ENCODE peak calls at places on chromosome 9, in six cellular contexts. One of them, this sample, is unnamed.

GRCh38 chr9:90499741-90500140 is 142.9 kb downstream of the DIRAS2 start:
- DNase-seq in brain microvascular endothelial cell: no peak
- DNase-seq in sigmoid colon: no peak
- DNase-seq in MCF 10A: no peak
- DNase-seq in glutamatergic neuron: no peak
- DNase-seq in endothelial cell: no peak
- DNase-seq in this sample: no peak

GRCh38 chr9:114336699-114337395 is 7.2 kb downstream of the ORM2 start:
- DNase-seq in brain microvascular endothelial cell: no peak
- DNase-seq in sigmoid colon: no peak
- DNase-seq in MCF 10A: no peak
- DNase-seq in glutamatergic neuron: no peak
- DNase-seq in endothelial cell: no peak
- DNase-seq in this sample: no peak

GRCh38 chr9:3746296-3747275 is 220.8 kb upstream of the RFX3 start:
- DNase-seq in brain microvascular endothelial cell: peak
- DNase-seq in sigmoid colon: no peak
- DNase-seq in MCF 10A: peak
- DNase-seq in glutamatergic neuron: no peak
- DNase-seq in endothelial cell: no peak
- DNase-seq in this sample: no peak

GRCh38 chr9:123027517-123027916 is 6.0 kb upstream of the GPR21 start:
- DNase-seq in brain microvascular endothelial cell: no peak
- DNase-seq in sigmoid colon: no peak
- DNase-seq in MCF 10A: no peak
- DNase-seq in glutamatergic neuron: no peak
- DNase-seq in endothelial cell: no peak
- DNase-seq in this sample: no peak

GRCh38 chr9:110952018-110952864 is 86.0 kb downstream of the LPAR1 start:
- DNase-seq in brain microvascular endothelial cell: no peak
- DNase-seq in sigmoid colon: no peak
- DNase-seq in MCF 10A: no peak
- DNase-seq in glutamatergic neuron: no peak
- DNase-seq in endothelial cell: no peak
- DNase-seq in this sample: no peak

GRCh38 chr9:134333234-134333873 is 7.1 kb downstream of the RXRA start:
- DNase-seq in brain microvascular endothelial cell: no peak
- DNase-seq in sigmoid colon: no peak
- DNase-seq in MCF 10A: no peak
- DNase-seq in glutamatergic neuron: peak
- DNase-seq in endothelial cell: no peak
- DNase-seq in this sample: peak

GRCh38 chr9:126631254-126631653 is 17.5 kb downstream of the LMX1B start:
- DNase-seq in brain microvascular endothelial cell: no peak
- DNase-seq in sigmoid colon: no peak
- DNase-seq in MCF 10A: peak
- DNase-seq in glutamatergic neuron: no peak
- DNase-seq in endothelial cell: no peak
- DNase-seq in this sample: peak

GRCh38 chr9:123176230-123176629 is 92.2 kb downstream of the STRBP start:
- DNase-seq in brain microvascular endothelial cell: no peak
- DNase-seq in sigmoid colon: no peak
- DNase-seq in MCF 10A: peak
- DNase-seq in glutamatergic neuron: no peak
- DNase-seq in endothelial cell: no peak
- DNase-seq in this sample: no peak

GRCh38 chr9:136403538-136403914 is 3.6 kb upstream of the SNAPC4 start:
- DNase-seq in brain microvascular endothelial cell: no peak
- DNase-seq in sigmoid colon: no peak
- DNase-seq in MCF 10A: no peak
- DNase-seq in glutamatergic neuron: no peak
- DNase-seq in endothelial cell: no peak
- DNase-seq in this sample: no peak

GRCh38 chr9:8382777-8383527 is 583.4 kb upstream of the DMAC1 start:
- DNase-seq in brain microvascular endothelial cell: no peak
- DNase-seq in sigmoid colon: no peak
- DNase-seq in MCF 10A: no peak
- DNase-seq in glutamatergic neuron: no peak
- DNase-seq in endothelial cell: no peak
- DNase-seq in this sample: no peak

GRCh38 chr9:132409828-132410528 is at the start of gene CFAP77:
- DNase-seq in brain microvascular endothelial cell: peak
- DNase-seq in sigmoid colon: peak
- DNase-seq in MCF 10A: peak
- DNase-seq in glutamatergic neuron: peak
- DNase-seq in endothelial cell: peak
- DNase-seq in this sample: peak

GRCh38 chr9:95085036-95085770 is 232.3 kb downstream of the FANCC start:
- DNase-seq in brain microvascular endothelial cell: no peak
- DNase-seq in sigmoid colon: peak
- DNase-seq in MCF 10A: no peak
- DNase-seq in glutamatergic neuron: no peak
- DNase-seq in endothelial cell: no peak
- DNase-seq in this sample: no peak
- TF ChIP-seq CTCF in brain microvascular endothelial cell: no peak
- TF ChIP-seq CTCF in sigmoid colon: no peak
- TF ChIP-seq CTCF in MCF 10A: no peak
- TF ChIP-seq CTCF in glutamatergic neuron: no peak
- TF ChIP-seq CTCF in endothelial cell: no peak
- TF ChIP-seq CTCF in this sample: no peak

GRCh38 chr9:16579872-16580432 is 290.5 kb downstream of the BNC2 start:
- DNase-seq in brain microvascular endothelial cell: no peak
- DNase-seq in sigmoid colon: no peak
- DNase-seq in MCF 10A: no peak
- DNase-seq in glutamatergic neuron: no peak
- DNase-seq in endothelial cell: no peak
- DNase-seq in this sample: no peak

GRCh38 chr9:16571127-16571848 is 299.2 kb downstream of the BNC2 start:
- DNase-seq in brain microvascular endothelial cell: no peak
- DNase-seq in sigmoid colon: no peak
- DNase-seq in MCF 10A: no peak
- DNase-seq in glutamatergic neuron: no peak
- DNase-seq in endothelial cell: no peak
- DNase-seq in this sample: no peak

GRCh38 chr9:16575878-16576245 is 294.6 kb downstream of the BNC2 start:
- DNase-seq in brain microvascular endothelial cell: no peak
- DNase-seq in sigmoid colon: no peak
- DNase-seq in MCF 10A: no peak
- DNase-seq in glutamatergic neuron: no peak
- DNase-seq in endothelial cell: no peak
- DNase-seq in this sample: no peak

GRCh38 chr9:16572005-16572727 is 298.3 kb downstream of the BNC2 start:
- DNase-seq in brain microvascular endothelial cell: no peak
- DNase-seq in sigmoid colon: no peak
- DNase-seq in MCF 10A: no peak
- DNase-seq in glutamatergic neuron: no peak
- DNase-seq in endothelial cell: no peak
- DNase-seq in this sample: no peak

DNA sequence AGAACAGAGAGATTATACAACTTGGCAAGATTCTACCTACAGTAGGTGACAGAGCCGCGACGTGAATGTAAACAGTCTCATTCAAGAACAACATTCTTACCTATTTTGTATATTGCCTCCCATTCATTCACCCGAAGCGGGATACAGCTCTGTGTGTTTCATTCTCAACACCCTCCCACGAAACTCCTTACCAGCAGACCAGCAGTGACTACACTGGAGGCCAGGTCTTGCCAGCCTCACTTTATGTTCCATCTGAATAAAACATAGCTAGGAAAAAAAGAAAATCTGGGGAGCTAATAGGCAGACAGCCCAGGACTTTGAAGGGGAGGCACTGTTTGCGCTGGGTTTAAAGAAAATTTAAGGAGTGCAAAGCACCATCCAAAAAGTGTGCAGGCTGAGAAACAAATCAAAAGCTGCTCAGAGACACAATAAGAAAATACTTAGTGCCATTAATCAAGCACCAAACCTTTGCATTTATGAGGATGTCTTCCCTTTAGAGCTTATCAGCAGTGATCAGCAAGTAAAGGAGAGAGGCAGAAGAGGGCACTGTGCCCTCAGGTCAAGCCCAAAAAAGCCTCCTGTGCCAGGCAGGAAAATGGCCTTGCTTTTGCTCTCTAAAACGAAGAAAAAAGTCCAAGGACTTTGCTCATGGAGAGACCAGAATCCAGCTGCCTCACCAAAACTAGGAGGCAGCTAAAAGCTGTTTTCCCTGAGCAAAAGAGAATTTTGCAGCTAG is 295.2 kb downstream of the BNC2 start:
- DNase-seq in brain microvascular endothelial cell: no peak
- DNase-seq in sigmoid colon: no peak
- DNase-seq in MCF 10A: peak
- DNase-seq in glutamatergic neuron: no peak
- DNase-seq in endothelial cell: no peak
- DNase-seq in this sample: no peak
- TF ChIP-seq CTCF in brain microvascular endothelial cell: peak
- TF ChIP-seq CTCF in sigmoid colon: no peak
- TF ChIP-seq CTCF in MCF 10A: no peak
- TF ChIP-seq CTCF in glutamatergic neuron: no peak
- TF ChIP-seq CTCF in endothelial cell: no peak
- TF ChIP-seq CTCF in this sample: no peak

GRCh38 chr9:100427366-100428263 is 672 bp downstream of the MSANTD3 start:
- DNase-seq in brain microvascular endothelial cell: peak
- DNase-seq in sigmoid colon: peak
- DNase-seq in MCF 10A: peak
- DNase-seq in glutamatergic neuron: peak
- DNase-seq in endothelial cell: peak
- DNase-seq in this sample: peak
- TF ChIP-seq CTCF in brain microvascular endothelial cell: no peak
- TF ChIP-seq CTCF in sigmoid colon: no peak
- TF ChIP-seq CTCF in MCF 10A: no peak
- TF ChIP-seq CTCF in glutamatergic neuron: no peak
- TF ChIP-seq CTCF in endothelial cell: no peak
- TF ChIP-seq CTCF in this sample: no peak

GRCh38 chr9:128992995-128993394 is 35.1 kb downstream of the SH3GLB2 start:
- DNase-seq in brain microvascular endothelial cell: no peak
- DNase-seq in sigmoid colon: no peak
- DNase-seq in MCF 10A: no peak
- DNase-seq in glutamatergic neuron: peak
- DNase-seq in endothelial cell: no peak
- DNase-seq in this sample: no peak
- TF ChIP-seq CTCF in brain microvascular endothelial cell: peak
- TF ChIP-seq CTCF in sigmoid colon: no peak
- TF ChIP-seq CTCF in MCF 10A: peak
- TF ChIP-seq CTCF in glutamatergic neuron: peak
- TF ChIP-seq CTCF in endothelial cell: no peak
- TF ChIP-seq CTCF in this sample: no peak

GRCh38 chr9:85508616-85509015 is 233.1 kb downstream of the AGTPBP1 start:
- DNase-seq in brain microvascular endothelial cell: no peak
- DNase-seq in sigmoid colon: no peak
- DNase-seq in MCF 10A: peak
- DNase-seq in glutamatergic neuron: no peak
- DNase-seq in endothelial cell: no peak
- DNase-seq in this sample: no peak
- TF ChIP-seq CTCF in brain microvascular endothelial cell: peak
- TF ChIP-seq CTCF in sigmoid colon: no peak
- TF ChIP-seq CTCF in MCF 10A: no peak
- TF ChIP-seq CTCF in glutamatergic neuron: no peak
- TF ChIP-seq CTCF in endothelial cell: no peak
- TF ChIP-seq CTCF in this sample: no peak

GRCh38 chr9:22146604-22147003 is 137.5 kb upstream of the CDKN2B start:
- DNase-seq in brain microvascular endothelial cell: no peak
- DNase-seq in sigmoid colon: no peak
- DNase-seq in MCF 10A: no peak
- DNase-seq in glutamatergic neuron: no peak
- DNase-seq in endothelial cell: no peak
- DNase-seq in this sample: no peak
- TF ChIP-seq CTCF in brain microvascular endothelial cell: no peak
- TF ChIP-seq CTCF in sigmoid colon: no peak
- TF ChIP-seq CTCF in MCF 10A: no peak
- TF ChIP-seq CTCF in glutamatergic neuron: no peak
- TF ChIP-seq CTCF in endothelial cell: no peak
- TF ChIP-seq CTCF in this sample: no peak

DNA sequence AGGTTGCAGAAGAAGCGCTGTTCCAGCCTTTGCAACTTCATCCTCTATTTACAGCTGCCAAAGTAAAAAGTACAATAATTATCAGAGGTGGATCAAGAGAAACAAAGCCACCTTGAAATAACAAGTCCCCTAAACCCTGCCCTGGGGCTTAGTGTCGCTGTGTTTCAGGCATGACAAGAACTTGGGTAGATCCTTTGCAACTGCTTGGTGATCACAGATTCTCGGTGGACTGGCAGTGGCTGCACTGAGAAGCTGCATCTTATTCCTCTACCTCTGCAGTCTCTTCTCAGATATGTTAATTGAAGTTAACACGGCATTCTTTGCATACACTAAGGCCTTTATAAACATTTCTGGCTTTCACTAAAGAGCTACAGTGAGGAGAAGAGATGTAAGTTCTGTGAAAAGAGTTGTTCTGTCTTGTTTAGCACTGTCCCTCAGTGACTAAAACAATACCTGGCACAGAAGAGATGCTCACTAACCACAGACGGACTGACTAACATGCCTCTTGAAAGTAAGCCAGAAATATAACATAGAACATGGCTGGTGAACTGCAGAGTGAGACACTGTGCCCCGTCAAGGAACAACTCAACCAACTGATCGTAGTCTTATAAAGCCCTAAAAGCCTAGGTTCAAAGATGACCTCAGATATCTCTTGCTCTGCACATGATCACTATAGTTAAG is 144.2 kb downstream of the MLLT3 start:
- DNase-seq in brain microvascular endothelial cell: peak
- DNase-seq in sigmoid colon: no peak
- DNase-seq in MCF 10A: peak
- DNase-seq in glutamatergic neuron: no peak
- DNase-seq in endothelial cell: no peak
- DNase-seq in this sample: no peak
- TF ChIP-seq CTCF in brain microvascular endothelial cell: no peak
- TF ChIP-seq CTCF in sigmoid colon: no peak
- TF ChIP-seq CTCF in MCF 10A: no peak
- TF ChIP-seq CTCF in glutamatergic neuron: no peak
- TF ChIP-seq CTCF in endothelial cell: no peak
- TF ChIP-seq CTCF in this sample: no peak

DNA sequence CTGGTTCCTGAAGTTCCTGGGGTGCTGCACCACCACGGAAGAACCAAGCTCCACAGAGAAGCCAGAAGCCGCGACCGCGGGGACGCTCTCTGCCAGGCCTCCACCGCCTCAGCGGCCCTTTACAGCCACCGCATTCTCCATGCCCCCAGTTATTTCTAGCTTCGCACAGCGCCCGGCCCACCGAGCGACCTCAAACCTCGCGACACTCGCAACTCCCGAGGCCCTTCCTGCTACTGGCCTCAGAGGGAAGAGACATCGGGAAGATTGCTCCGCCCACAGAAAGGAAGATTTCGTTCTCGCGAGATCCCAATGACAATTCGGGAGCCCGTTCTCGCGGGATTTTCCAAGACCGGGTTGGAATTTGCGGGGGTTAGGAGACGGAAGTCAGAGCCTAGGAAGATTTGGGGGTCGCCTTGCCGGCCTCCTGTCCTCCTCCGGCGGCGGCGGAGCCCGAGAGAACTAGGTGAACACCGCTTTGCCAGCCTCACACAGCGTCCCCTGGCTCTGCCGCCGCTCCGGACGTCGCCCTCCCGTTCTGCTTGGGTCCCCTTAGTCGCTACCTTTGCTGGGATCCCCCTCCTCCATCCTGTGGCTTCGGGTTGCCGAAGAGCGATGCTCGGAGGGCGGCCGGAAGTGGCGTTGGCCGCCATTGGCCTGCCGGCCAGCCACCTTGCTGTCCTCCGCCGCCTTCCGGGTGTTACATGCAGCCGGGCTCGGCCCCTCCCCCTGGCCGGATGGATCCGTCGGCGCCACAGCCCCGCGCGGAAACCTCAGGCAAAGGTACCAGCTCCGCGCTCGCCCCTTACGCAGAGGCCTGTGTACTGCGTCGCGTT is at the start of gene ERCC6L2:
- DNase-seq in brain microvascular endothelial cell: peak
- DNase-seq in sigmoid colon: peak
- DNase-seq in MCF 10A: peak
- DNase-seq in glutamatergic neuron: peak
- DNase-seq in endothelial cell: peak
- DNase-seq in this sample: peak
- TF ChIP-seq CTCF in brain microvascular endothelial cell: no peak
- TF ChIP-seq CTCF in sigmoid colon: no peak
- TF ChIP-seq CTCF in MCF 10A: no peak
- TF ChIP-seq CTCF in glutamatergic neuron: no peak
- TF ChIP-seq CTCF in endothelial cell: no peak
- TF ChIP-seq CTCF in this sample: no peak

This sample was measured in nephron progenitor cell.